ENCODE peak calls at places on chromosomes 4 and X, in six cellular contexts. M, K, E, H, P and Y are unnamed samples.

GRCh38 chr4:139961344-139961948 is 192.5 kb downstream of the MAML3 start:
- DNase-seq in M (no peak), K (no peak), E (no peak), H (no peak), P (no peak), Y (no peak)

GRCh38 chr4:102620697-102621497 is 119.7 kb downstream of the NFKB1 start:
- DNase-seq in M (no peak), K (no peak), E (no peak), H (no peak), P (no peak), Y (no peak)

GRCh38 chr4:682490-683172 is 6.3 kb downstream of the SLC49A3 start:
- DNase-seq in M (no peak), K (no peak), E (no peak), H (no peak), P (no peak), Y (no peak)

GRCh38 chr4:124070688-124071484 is 641.6 kb downstream of the ANKRD50 start:
- DNase-seq in M (no peak), K (no peak), E (no peak), H (no peak), P (no peak), Y (no peak)

GRCh38 chrX:3939967-3940610 is 226.6 kb upstream of the PRKX start:
- DNase-seq in M (no peak), K (no peak), E (peak; percentile 6), H (no peak), P (no peak), Y (no peak)

GRCh38 chr4:14452001-14452400 is 550.3 kb upstream of the CPEB2 start:
- DNase-seq in M (no peak), K (no peak), E (no peak), H (no peak), P (no peak), Y (no peak)

GRCh38 chr4:94551616-94552564 is 100.1 kb downstream of the PDLIM5 start:
- DNase-seq in M (no peak), K (no peak), E (no peak), H (no peak), P (no peak), Y (no peak)

GRCh38 chr4:177147668-177148067 is 162.0 kb upstream of the NEIL3 start:
- DNase-seq in M (no peak), K (no peak), E (no peak), H (no peak), P (no peak), Y (no peak)

GRCh38 chrX:71671938-71672337 is 4.6 kb downstream of the LOC101059915 start:
- DNase-seq in M (no peak), K (no peak), E (no peak), H (no peak), P (no peak), Y (no peak)

GRCh38 chrX:13985697-13986435 is 43.8 kb downstream of the GEMIN8 start:
- DNase-seq in M (no peak), K (no peak), E (no peak), H (no peak), P (no peak), Y (no peak)

GRCh38 chr4:14865804-14866203 is 136.5 kb upstream of the CPEB2 start:
- DNase-seq in M (no peak), K (no peak), E (no peak), H (no peak), P (no peak), Y (no peak)

GRCh38 chr4:118972167-118972566 is 83.5 kb downstream of the SYNPO2 start:
- DNase-seq in M (no peak), K (no peak), E (no peak), H (no peak), P (no peak), Y (no peak)

GRCh38 chr4:124711469-124712416 is 789 bp downstream of the ANKRD50 start:
- DNase-seq in M (peak; percentile 48), K (peak; percentile 64), E (peak; percentile 45), H (no peak), P (no peak), Y (no peak)

GRCh38 chrX:7083468-7084396 is 63.8 kb upstream of the STS start:
- DNase-seq in M (no peak), K (no peak), E (no peak), H (peak; percentile 77), P (peak; percentile 38), Y (peak; percentile 64)

GRCh38 chr4:56209767-56210166 is 177.5 kb downstream of the AASDH start:
- DNase-seq in M (no peak), K (no peak), E (no peak), H (no peak), P (no peak), Y (no peak)

GRCh38 chr4:5783486-5783885 is 72.5 kb downstream of the EVC start:
- DNase-seq in M (no peak), K (no peak), E (no peak), H (peak; percentile 31), P (no peak), Y (peak; percentile 11)

GRCh38 chr4:69759189-69759604 is 1.2 kb downstream of the SULT1B1 start:
- DNase-seq in M (no peak), K (no peak), E (no peak), H (no peak), P (no peak), Y (no peak)

GRCh38 chr4:113643505-113643904 is 118.0 kb downstream of the CAMK2D start:
- DNase-seq in M (no peak), K (no peak), E (no peak), H (no peak), P (no peak), Y (no peak)

GRCh38 chr4:141921293-141921692 is 284.9 kb downstream of the IL15 start:
- DNase-seq in M (no peak), K (no peak), E (no peak), H (no peak), P (no peak), Y (no peak)

GRCh38 chr4:70880739-70881138 is 21.4 kb upstream of the MOB1B start:
- DNase-seq in M (no peak), K (no peak), E (no peak), H (no peak), P (no peak), Y (no peak)

GRCh38 chr4:124135409-124135813 is 577.1 kb downstream of the ANKRD50 start:
- DNase-seq in M (no peak), K (no peak), E (no peak), H (no peak), P (no peak), Y (no peak)

GRCh38 chrX:68498044-68498507 is 775 bp upstream of the YIPF6 start:
- DNase-seq in M (no peak), K (no peak), E (no peak), H (no peak), P (no peak), Y (no peak)

GRCh38 chrX:150602743-150603142 is 34.3 kb downstream of the MTM1 start:
- DNase-seq in M (no peak), K (no peak), E (no peak), H (no peak), P (no peak), Y (no peak)

GRCh38 chrX:129759576-129760061 is 20.1 kb upstream of the SASH3 start:
- DNase-seq in M (peak; percentile 5), K (no peak), E (no peak), H (peak; percentile 84), P (peak; percentile 18), Y (peak; percentile 75)

GRCh38 chr4:183905081-183905592 is at the start of gene STOX2:
- DNase-seq in M (peak; percentile 69), K (peak; percentile 67), E (peak; percentile 79), H (no peak), P (no peak), Y (no peak)

GRCh38 chr4:155675709-155676429 is 9.2 kb downstream of the GUCY1A1 start:
- DNase-seq in M (no peak), K (no peak), E (no peak), H (no peak), P (no peak), Y (no peak)

GRCh38 chr4:90184560-90184959 is 57.4 kb downstream of the CCSER1 start:
- DNase-seq in M (no peak), K (no peak), E (no peak), H (no peak), P (no peak), Y (no peak)

GRCh38 chr4:170990989-170991589 is 822.1 kb upstream of the GALNTL6 start:
- DNase-seq in M (no peak), K (no peak), E (peak; percentile 19), H (no peak), P (no peak), Y (no peak)

GRCh38 chr4:60962286-60962685 is 237.8 kb upstream of the ADGRL3 start:
- DNase-seq in M (no peak), K (no peak), E (no peak), H (no peak), P (no peak), Y (no peak)

GRCh38 chr4:175435437-175435836 is 376.6 kb downstream of the GPM6A start:
- DNase-seq in M (no peak), K (no peak), E (no peak), H (no peak), P (no peak), Y (no peak)

GRCh38 chr4:74772106-74772505 is 22.2 kb downstream of the BTC start:
- DNase-seq in M (no peak), K (no peak), E (no peak), H (no peak), P (no peak), Y (no peak)

GRCh38 chrX:120559799-120560198 is 963 bp downstream of the CUL4B start:
- DNase-seq in M (no peak), K (no peak), E (no peak), H (no peak), P (no peak), Y (no peak)